ENCODE peak calls at places on chromosome 10, in four cellular contexts. O, J, U and R are unnamed samples.

GRCh38 chr10:122298598-122299301 is 27.7 kb downstream of the BTBD16 start:
- DNase-seq in O (peak; percentile 54), J (peak; percentile 63), U (peak; percentile 67), R (peak; percentile 81)

GRCh38 chr10:103884681-103885139 is 29.3 kb upstream of the SH3PXD2A start:
- DNase-seq in O (no peak), J (no peak), U (peak; percentile 61), R (peak; percentile 21)

GRCh38 chr10:52258791-52259427 is 55.2 kb upstream of the DKK1 start:
- DNase-seq in O (no peak), J (no peak), U (no peak), R (no peak)

GRCh38 chr10:80491251-80492102 is 37.4 kb downstream of the TSPAN14 start:
- DNase-seq in O (no peak), J (no peak), U (no peak), R (no peak)

GRCh38 chr10:123100030-123100762 is 35.6 kb upstream of the HMX3 start:
- DNase-seq in O (no peak), J (no peak), U (no peak), R (no peak)

GRCh38 chr10:109924947-109925620 is 1.8 kb upstream of the XPNPEP1 start:
- DNase-seq in O (no peak), J (no peak), U (no peak), R (no peak)

GRCh38 chr10:10094700-10095099 is 923.0 kb upstream of the CELF2 start:
- DNase-seq in O (no peak), J (no peak), U (no peak), R (no peak)

GRCh38 chr10:90945496-90946070 is 24.7 kb upstream of the ANKRD1 start:
- DNase-seq in O (no peak), J (no peak), U (no peak), R (no peak)

GRCh38 chr10:12597800-12598750 is 248.7 kb downstream of the CAMK1D start:
- DNase-seq in O (no peak), J (no peak), U (no peak), R (no peak)

GRCh38 chr10:42574336-42574735 is 64.0 kb downstream of the ZNF33B start:
- DNase-seq in O (no peak), J (no peak), U (no peak), R (no peak)

GRCh38 chr10:132606536-132607316 is 69.1 kb downstream of the INPP5A start:
- DNase-seq in O (no peak), J (peak; percentile 56), U (peak; percentile 41), R (peak; percentile 78)

GRCh38 chr10:89469517-89469916 is 55.1 kb downstream of the IFIT5 start:
- DNase-seq in O (no peak), J (no peak), U (no peak), R (no peak)

GRCh38 chr10:60048146-60048545 is 141.8 kb upstream of the CCDC6 start:
- DNase-seq in O (no peak), J (no peak), U (no peak), R (no peak)

GRCh38 chr10:121627810-121628209 is 29.6 kb upstream of the FGFR2 start:
- DNase-seq in O (no peak), J (no peak), U (no peak), R (no peak)

GRCh38 chr10:46019170-46019528 is 11.3 kb downstream of the NCOA4 start:
- DNase-seq in O (no peak), J (no peak), U (no peak), R (no peak)

GRCh38 chr10:69451209-69451783 is at the start of gene TSPAN15:
- DNase-seq in O (peak; percentile 74), J (peak; percentile 92), U (peak; percentile 70), R (peak; percentile 86)

GRCh38 chr10:91290607-91291006 is 70.1 kb downstream of the PCGF5 start:
- DNase-seq in O (no peak), J (no peak), U (no peak), R (no peak)

GRCh38 chr10:14513061-14513460 is 182.3 kb upstream of the FRMD4A start:
- DNase-seq in O (no peak), J (no peak), U (no peak), R (no peak)

GRCh38 chr10:122029503-122030199 is 40.7 kb downstream of the TACC2 start:
- DNase-seq in O (no peak), J (peak; percentile 56), U (no peak), R (no peak)

GRCh38 chr10:60427709-60428386 is 38.2 kb upstream of the ANK3 start:
- DNase-seq in O (no peak), J (no peak), U (no peak), R (no peak)

GRCh38 chr10:22803201-22803895 is 89.0 kb upstream of the PIP4K2A start:
- DNase-seq in O (no peak), J (no peak), U (no peak), R (no peak)

GRCh38 chr10:74079028-74079913 is 71.4 kb downstream of the AP3M1 start:
- DNase-seq in O (no peak), J (no peak), U (no peak), R (no peak)

GRCh38 chr10:3852147-3852904 is 67.3 kb upstream of the KLF6 start:
- DNase-seq in O (peak; percentile 63), J (peak; percentile 34), U (peak; percentile 96), R (peak; percentile 82)

GRCh38 chr10:1209355-1209979 is 153.3 kb downstream of the WDR37 start:
- DNase-seq in O (no peak), J (no peak), U (no peak), R (no peak)

GRCh38 chr10:8158439-8159071 is 104.1 kb downstream of the GATA3 start:
- DNase-seq in O (no peak), J (no peak), U (no peak), R (no peak)

GRCh38 chr10:77601488-77601887 is 36.1 kb downstream of the KCNMA1 start:
- DNase-seq in O (no peak), J (no peak), U (no peak), R (no peak)

GRCh38 chr10:70355234-70356021 is 27.0 kb downstream of the LRRC20 start:
- DNase-seq in O (no peak), J (no peak), U (no peak), R (no peak)

GRCh38 chr10:4981722-4982471 is 18.7 kb downstream of the AKR1C1 start:
- DNase-seq in O (peak; percentile 16), J (no peak), U (no peak), R (no peak)

GRCh38 chr10:73772280-73773151 is 9.3 kb upstream of the CHCHD1 start:
- DNase-seq in O (peak; percentile 50), J (peak; percentile 85), U (peak; percentile 62), R (peak; percentile 89)

GRCh38 chr10:44878704-44879530 is 32.2 kb upstream of the TMEM72 start:
- DNase-seq in O (peak; percentile 79), J (peak; percentile 88), U (peak; percentile 82), R (peak; percentile 90)

GRCh38 chr10:49292565-49293207 is 6.3 kb upstream of the C10orf71 start:
- DNase-seq in O (no peak), J (no peak), U (no peak), R (no peak)

GRCh38 chr10:93071177-93071472 is 2.6 kb upstream of the CYP26A1 start:
- DNase-seq in O (no peak), J (no peak), U (no peak), R (no peak)

GRCh38 chr10:93072225-93072712 is 1.4 kb upstream of the CYP26A1 start:
- DNase-seq in O (no peak), J (no peak), U (no peak), R (no peak)

GRCh38 chr10:93070378-93071176 is 3.1 kb upstream of the CYP26A1 start:
- DNase-seq in O (no peak), J (no peak), U (no peak), R (no peak)

GRCh38 chr10:93072713-93073538 is 767 bp upstream of the CYP26A1 start:
- DNase-seq in O (no peak), J (no peak), U (no peak), R (no peak)

DNA sequence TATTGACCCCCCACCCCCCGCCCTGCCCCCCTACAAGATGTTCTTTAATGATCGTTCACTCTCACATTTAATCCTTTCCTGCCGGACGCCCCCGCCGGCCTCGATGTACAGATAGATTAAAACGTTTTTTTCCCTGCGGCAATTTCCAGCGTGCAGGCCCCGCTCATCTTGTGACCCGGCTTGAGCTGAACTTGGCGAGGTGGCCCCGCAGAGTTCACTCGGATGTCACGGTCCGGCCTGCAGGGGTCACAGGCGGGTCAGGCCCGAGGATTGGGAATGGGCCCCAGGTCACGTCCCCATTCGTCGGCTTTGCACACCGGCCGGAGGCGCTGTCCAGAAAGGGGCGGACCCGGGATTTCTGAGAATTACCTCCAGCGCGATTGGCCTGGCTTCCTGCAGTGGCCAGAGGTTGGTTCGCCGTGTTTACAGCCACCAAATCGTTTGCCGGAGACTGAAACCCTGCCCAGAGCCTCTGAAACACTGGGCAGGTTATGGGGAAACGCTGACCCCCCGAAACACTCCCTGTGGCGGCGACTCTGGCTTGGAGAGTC is 1.9 kb upstream of the CYP26A1 start:
- DNase-seq in O (no peak), J (no peak), U (no peak), R (no peak)
- TF ChIP-seq CTCF in O (no peak), J (no peak), U (no peak), R (no peak)

GRCh38 chr10:117168729-117169128 is 28.6 kb upstream of the KCNK18 start:
- DNase-seq in O (no peak), J (no peak), U (no peak), R (no peak)

GRCh38 chr10:117169480-117169879 is 27.8 kb upstream of the KCNK18 start:
- DNase-seq in O (no peak), J (no peak), U (no peak), R (no peak)

GRCh38 chr10:117167346-117168134 is 29.5 kb upstream of the VAX1 start:
- DNase-seq in O (no peak), J (no peak), U (no peak), R (no peak)

GRCh38 chr10:117166420-117167345 is 28.6 kb upstream of the VAX1 start:
- DNase-seq in O (no peak), J (no peak), U (no peak), R (no peak)

DNA sequence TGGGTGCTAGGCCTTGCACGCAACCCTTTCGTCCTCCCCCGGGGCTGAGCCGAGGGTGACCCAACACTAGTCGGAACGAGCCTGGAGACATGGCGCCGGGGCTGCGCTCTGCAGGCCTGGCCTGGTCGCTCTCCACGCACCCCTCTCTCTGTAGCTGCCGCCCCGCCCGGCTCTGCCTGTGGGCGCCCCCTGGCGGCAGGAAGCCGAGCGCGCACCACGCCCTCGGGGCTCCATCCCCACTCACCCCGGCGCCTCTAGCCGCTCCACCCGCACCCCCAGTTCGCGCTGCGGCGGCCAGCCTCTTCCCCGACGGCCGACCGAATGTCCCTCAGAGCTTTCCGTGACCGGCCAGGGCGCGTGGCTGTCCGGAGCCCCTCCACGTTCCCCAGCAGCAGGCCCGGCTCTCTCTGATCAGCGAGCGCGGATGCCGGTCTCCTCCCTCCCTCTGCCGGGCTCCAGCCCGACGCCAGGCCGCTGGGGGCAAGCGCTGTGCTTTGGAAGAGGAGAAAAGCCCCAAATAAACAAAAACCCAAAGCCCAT is 29.1 kb upstream of the KCNK18 start:
- DNase-seq in O (no peak), J (peak; percentile 47), U (no peak), R (peak; percentile 41)
- H3K4me3 ChIP-seq in O (no peak overlapping the region), J (peak overlapping the region; percentile 50), U (no peak overlapping the region), R (no peak overlapping the region)

GRCh38 chr10:99754670-99755069 is 22.6 kb downstream of the CUTC start:
- DNase-seq in O (no peak), J (no peak), U (no peak), R (no peak)
- TF ChIP-seq CTCF in O (no peak), J (no peak), U (no peak), R (no peak)

GRCh38 chr10:124624006-124624405 is 120.2 kb downstream of the FAM53B start:
- DNase-seq in O (no peak), J (no peak), U (no peak), R (no peak)

GRCh38 chr10:124622158-124622557 is 122.0 kb downstream of the FAM53B start:
- DNase-seq in O (no peak), J (no peak), U (no peak), R (no peak)

GRCh38 chr10:124622866-124623536 is 121.2 kb downstream of the FAM53B start:
- DNase-seq in O (no peak), J (no peak), U (no peak), R (no peak)

GRCh38 chr10:124619802-124620490 is 124.2 kb downstream of the FAM53B start:
- DNase-seq in O (no peak), J (no peak), U (no peak), R (no peak)

GRCh38 chr10:124621637-124622036 is 122.5 kb downstream of the FAM53B start:
- DNase-seq in O (no peak), J (no peak), U (no peak), R (no peak)
- H3K4me3 ChIP-seq in O (no peak overlapping the region), J (peak overlapping the region; percentile 26), U (no peak overlapping the region), R (no peak overlapping the region)